ENCODE peak calls at places on chromosomes 2 and 18, in five cellular contexts. Y is right lobe of liver, B is kidney, M is sigmoid colon, T is PC-9. U is an unnamed sample.

GRCh38 chr2:171834286-171834685 is 59.8 kb downstream of the SLC25A12 start:
- DNase-seq in M (no peak), B (no peak), T (no peak), Y (no peak), U (no peak)

GRCh38 chr2:229044581-229044980 is 226.5 kb downstream of the PID1 start:
- DNase-seq in M (no peak), T (no peak), B (no peak), Y (no peak), U (no peak)

GRCh38 chr2:191931332-191931731 is 84.4 kb upstream of the CAVIN2 start:
- DNase-seq in M (no peak), B (no peak), T (no peak), Y (no peak), U (no peak)

GRCh38 chr18:40841473-40841872 is 1113.6 kb upstream of the PIK3C3 start:
- DNase-seq in B (no peak), T (no peak), Y (no peak), M (no peak), U (no peak)

GRCh38 chr2:207256476-207257207 is 90.9 kb upstream of the KLF7 start:
- DNase-seq in Y (no peak), T (no peak), B (no peak), M (no peak), U (no peak)

GRCh38 chr2:70541481-70542020 is 12.1 kb downstream of the TGFA start:
- DNase-seq in T (peak; percentile 85), M (no peak), B (no peak), Y (no peak), U (peak; percentile 84)

GRCh38 chr2:231503777-231504176 is 26.5 kb downstream of the NMUR1 start:
- DNase-seq in M (no peak), Y (no peak), T (no peak), B (no peak), U (no peak)

GRCh38 chr2:18180031-18180610 is 301.7 kb downstream of the KCNS3 start:
- DNase-seq in Y (no peak), B (no peak), M (no peak), T (peak; percentile 72), U (no peak)

GRCh38 chr2:134362152-134362653 is 108.3 kb downstream of the MGAT5 start:
- DNase-seq in Y (no peak), T (no peak), M (no peak), B (no peak), U (no peak)

GRCh38 chr2:176669398-176670174 is 400.3 kb downstream of the MTX2 start:
- DNase-seq in T (no peak), Y (no peak), B (no peak), M (no peak), U (no peak)

GRCh38 chr2:207055254-207055653 is 110.5 kb downstream of the KLF7 start:
- DNase-seq in M (no peak), Y (no peak), T (no peak), B (no peak), U (no peak)

GRCh38 chr18:50285631-50286321 is 1.7 kb downstream of the CXXC1 start:
- DNase-seq in M (peak; percentile 64), B (peak; percentile 73), T (no peak), Y (peak; percentile 22), U (no peak)

GRCh38 chr2:211867845-211868361 is 670.7 kb downstream of the ERBB4 start:
- DNase-seq in M (no peak), Y (no peak), T (peak; percentile 35), B (no peak), U (no peak)

DNA sequence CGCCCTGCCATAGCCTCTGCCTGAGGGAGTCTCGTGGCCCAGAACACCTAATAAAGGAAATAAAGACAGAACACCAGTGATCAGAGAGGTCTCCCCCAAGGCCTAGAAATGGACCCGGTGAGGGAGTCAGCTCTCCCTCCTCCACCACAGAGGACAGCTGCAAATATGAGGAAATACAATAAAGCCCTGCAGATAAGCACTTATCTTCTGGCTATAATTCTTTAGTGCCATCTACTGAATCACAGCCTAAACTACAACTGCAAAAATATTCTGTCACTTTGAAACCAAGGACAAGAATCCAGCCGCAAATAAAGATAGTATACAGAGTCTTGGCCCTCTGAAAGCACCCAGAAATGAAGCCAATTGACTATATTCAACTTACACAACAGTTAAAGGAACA is 42.4 kb upstream of the TACR1 start:
- DNase-seq in T (no peak), B (no peak), Y (no peak), M (no peak), U (no peak)
- TF ChIP-seq CTCF in T (peak; percentile 49), B (no peak), Y (peak; percentile 15), M (no peak), U (peak; percentile 47)

GRCh38 chr2:63424329-63425078 is 163.8 kb downstream of the WDPCP start:
- DNase-seq in B (peak; percentile 49), Y (no peak), M (no peak), T (peak; percentile 47), U (peak; percentile 10)
- TF ChIP-seq CTCF in B (peak; percentile 8), Y (peak; percentile 42), M (no peak), T (peak; percentile 83), U (peak; percentile 69)

DNA sequence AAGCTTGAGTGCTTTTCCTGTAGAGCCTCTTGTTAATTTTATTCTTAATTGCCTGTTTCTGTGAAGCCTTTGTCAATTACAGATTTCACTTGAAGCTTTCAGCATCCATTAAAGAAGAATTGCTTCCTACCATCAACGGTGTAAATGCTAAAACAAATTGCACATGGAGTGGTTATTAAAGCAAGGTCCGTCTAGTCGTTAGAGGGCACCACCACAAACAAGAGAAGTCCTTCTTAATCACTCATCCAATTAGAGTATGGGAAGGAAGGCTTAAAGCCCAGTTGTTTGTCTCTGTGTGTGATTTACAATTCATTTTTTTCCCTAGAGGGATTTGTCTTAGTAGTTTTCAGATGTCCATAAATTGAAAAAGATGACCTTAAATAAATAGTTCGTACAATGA is 1.6 kb downstream of the KCNJ3 start:
- DNase-seq in M (no peak), B (no peak), T (no peak), Y (no peak), U (no peak)
- TF ChIP-seq CTCF in M (no peak), B (no peak), T (no peak), Y (no peak), U (peak; percentile 17)

GRCh38 chr2:68190991-68191731 is 33.5 kb downstream of the PNO1 start:
- DNase-seq in B (no peak), Y (no peak), M (no peak), T (peak; percentile 53), U (no peak)

GRCh38 chr2:68187329-68187728 is 29.6 kb downstream of the PNO1 start:
- DNase-seq in B (no peak), T (no peak), Y (no peak), M (no peak), U (no peak)

GRCh38 chr2:68188831-68189230 is 31.1 kb downstream of the PNO1 start:
- DNase-seq in M (no peak), T (no peak), Y (no peak), B (no peak), U (no peak)

GRCh38 chr2:68182902-68183301 is 25.2 kb downstream of the PNO1 start:
- DNase-seq in T (no peak), M (no peak), B (no peak), Y (no peak), U (no peak)

GRCh38 chr2:68185541-68186164 is 28.0 kb downstream of the PNO1 start:
- DNase-seq in Y (peak; percentile 27), B (no peak), M (no peak), T (no peak), U (no peak)
- TF ChIP-seq CTCF in Y (peak; percentile 48), B (peak; percentile 26), M (no peak), T (peak; percentile 84), U (peak; percentile 82)

DNA sequence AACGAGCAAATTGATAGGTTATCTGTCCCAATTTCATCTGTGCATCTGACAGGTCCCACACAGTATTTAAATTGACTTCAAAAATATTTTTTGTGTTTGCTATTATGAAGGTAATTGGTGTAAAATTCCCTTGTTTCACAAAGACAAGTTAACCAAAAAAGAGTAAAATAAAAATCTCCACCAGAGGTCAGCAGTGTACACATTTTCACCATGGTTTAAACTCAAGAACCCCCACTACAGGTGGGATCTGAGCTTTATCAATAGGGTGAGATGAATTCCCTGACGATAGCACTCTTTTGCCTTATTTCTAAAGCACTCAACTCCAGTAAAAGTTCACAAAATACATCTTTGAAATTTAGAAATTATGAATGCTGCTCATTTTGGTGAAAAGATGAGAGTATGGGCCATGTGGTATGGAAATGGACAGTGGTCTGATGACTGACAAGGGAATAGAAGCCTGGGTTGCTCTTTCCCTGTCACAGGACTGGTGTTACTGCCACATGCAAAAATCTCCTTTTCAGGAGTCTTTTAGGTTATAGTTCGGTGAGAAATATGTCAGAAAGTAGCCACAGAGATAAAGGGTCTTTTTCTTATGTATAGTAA is 68.0 kb downstream of the SERPINB8 start:
- DNase-seq in T (no peak), M (no peak), Y (no peak), B (no peak), U (peak; percentile 6)
- TF ChIP-seq CTCF in T (peak; percentile 73), M (peak; percentile 11), Y (peak; percentile 53), B (peak; percentile 25), U (peak; percentile 66)

DNA sequence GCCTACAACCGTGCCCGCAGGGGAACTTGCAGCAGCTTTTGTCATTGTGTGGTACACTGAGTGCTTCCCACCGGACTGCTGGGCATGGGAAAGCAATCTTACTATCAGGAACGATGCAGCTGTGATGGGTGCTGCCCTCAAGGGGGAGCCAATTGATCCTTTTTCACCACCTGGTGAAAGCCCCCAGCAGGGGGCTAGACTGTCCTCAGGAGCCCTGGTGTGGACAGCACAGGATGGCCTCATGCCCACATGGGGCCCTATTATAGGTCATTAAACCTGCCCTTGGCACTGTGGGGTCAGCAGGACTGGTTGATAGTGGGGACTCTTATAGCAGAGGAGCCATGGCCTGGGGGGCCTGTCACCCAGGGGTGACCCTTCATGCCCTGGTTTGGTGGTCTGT is 172.2 kb downstream of the GLI2 start:
- DNase-seq in T (no peak), B (no peak), M (no peak), Y (no peak), U (no peak)
- TF ChIP-seq CTCF in T (no peak), B (no peak), M (no peak), Y (no peak), U (peak; percentile 40)